ENCODE peak calls at places on chromosomes 13 and 19, in nine cellular contexts. J is effector memory CD4-positive, alpha-beta T cell; E is hippocampal formation; D is retinal pigment epithelial cell; Q is NCI-H774; B is spleen; R is fibroblast of pulmonary artery; T is DMS153; C is DND-41. M is an unnamed sample.

GRCh38 chr13:46575843-46576242 is 22.9 kb downstream of the LRCH1 start:
- DNase-seq in J (no peak), E (no peak), D (peak; percentile 93), Q (no peak), B (no peak), R (peak; percentile 93), T (no peak), C (no peak), M (no peak)

GRCh38 chr19:6101991-6102390 is 8.3 kb downstream of the RFX2 start:
- DNase-seq in J (no peak), E (no peak), D (no peak), Q (no peak), B (no peak), R (no peak), T (no peak), C (no peak), M (no peak)

GRCh38 chr19:1837625-1838105 is 10.6 kb downstream of the REXO1 start:
- DNase-seq in J (peak; percentile 28), E (no peak), D (no peak), Q (no peak), B (no peak), R (peak; percentile 32), T (no peak), C (peak; percentile 57), M (no peak)

GRCh38 chr19:19279062-19279612 is 6.0 kb upstream of the TM6SF2 start:
- DNase-seq in J (no peak), E (no peak), D (no peak), Q (no peak), B (no peak), R (no peak), T (no peak), C (no peak), M (no peak)

GRCh38 chr13:113058129-113058987 is 47.2 kb upstream of the F7 start:
- DNase-seq in J (no peak), E (no peak), D (no peak), Q (no peak), B (peak; percentile 34), R (no peak), T (no peak), C (no peak), M (no peak)

GRCh38 chr13:108643646-108644353 is 14.4 kb downstream of the MYO16 start:
- DNase-seq in J (no peak), E (no peak), D (no peak), Q (no peak), B (no peak), R (no peak), T (no peak), C (no peak), M (no peak)

GRCh38 chr13:31067416-31068118 is 94.1 kb downstream of the HSPH1 start:
- DNase-seq in J (no peak), E (no peak), D (peak; percentile 34), Q (no peak), B (no peak), R (peak; percentile 46), T (no peak), C (no peak), M (peak; percentile 70)

GRCh38 chr13:58964048-58964447 is 1199.7 kb downstream of the DIAPH3 start:
- DNase-seq in J (no peak), E (no peak), D (no peak), Q (no peak), B (no peak), R (no peak), T (no peak), C (no peak), M (no peak)

GRCh38 chr19:55962186-55962585 is 14.6 kb downstream of the NLRP8 start:
- DNase-seq in J (no peak), E (no peak), D (no peak), Q (no peak), B (no peak), R (no peak), T (no peak), C (no peak), M (no peak)

GRCh38 chr19:3409346-3410064 is 43.1 kb downstream of the NFIC start:
- DNase-seq in J (no peak), E (no peak), D (no peak), Q (no peak), B (no peak), R (no peak), T (peak; percentile 8), C (no peak), M (no peak)

GRCh38 chr19:54030895-54031586 is 32.7 kb downstream of the VSTM1 start:
- DNase-seq in J (no peak), E (no peak), D (no peak), Q (no peak), B (no peak), R (peak; percentile 49), T (no peak), C (no peak), M (no peak)

GRCh38 chr13:26007261-26007765 is 44.5 kb downstream of the SHISA2 start:
- DNase-seq in J (no peak), E (no peak), D (no peak), Q (no peak), B (no peak), R (no peak), T (no peak), C (no peak), M (no peak)

GRCh38 chr19:29525901-29526729 is at the start of gene VSTM2B:
- DNase-seq in J (no peak), E (no peak), D (no peak), Q (no peak), B (peak; percentile 33), R (no peak), T (no peak), C (no peak), M (no peak)

GRCh38 chr19:21482863-21483276 is 22.5 kb upstream of the ZNF429 start:
- DNase-seq in J (peak; percentile 39), E (peak; percentile 5), D (peak; percentile 14), Q (no peak), B (peak; percentile 88), R (peak; percentile 17), T (no peak), C (peak; percentile 62), M (no peak)

GRCh38 chr19:1169921-1170885 is 3.9 kb downstream of the SBNO2 start:
- DNase-seq in J (no peak), E (peak; percentile 42), D (peak; percentile 67), Q (no peak), B (peak; percentile 79), R (peak; percentile 47), T (no peak), C (no peak), M (no peak)

GRCh38 chr13:90205081-90205480 is 1142.4 kb upstream of the MIR17HG start:
- DNase-seq in J (no peak), E (no peak), D (no peak), Q (no peak), B (no peak), R (no peak), T (no peak), C (no peak), M (no peak)

GRCh38 chr19:17052439-17052838 is 22.8 kb downstream of the HAUS8 start:
- DNase-seq in J (no peak), E (peak; percentile 49), D (no peak), Q (peak; percentile 6), B (no peak), R (peak; percentile 74), T (no peak), C (peak; percentile 27), M (no peak)

GRCh38 chr19:47891923-47892666 is 6.0 kb upstream of the SULT2A1 start:
- DNase-seq in J (no peak), E (no peak), D (no peak), Q (no peak), B (peak; percentile 41), R (peak; percentile 18), T (no peak), C (no peak), M (no peak)

GRCh38 chr13:107202371-107203023 is 634.6 kb upstream of the ARGLU1 start:
- DNase-seq in J (no peak), E (no peak), D (no peak), Q (no peak), B (no peak), R (peak; percentile 97), T (peak; percentile 44), C (no peak), M (peak; percentile 10)

GRCh38 chr13:38338089-38338488 is 11.6 kb upstream of the UFM1 start:
- DNase-seq in J (no peak), E (no peak), D (no peak), Q (no peak), B (no peak), R (no peak), T (no peak), C (no peak), M (no peak)

GRCh38 chr13:42066542-42066941 is 18.1 kb downstream of the DGKH start:
- DNase-seq in J (no peak), E (no peak), D (no peak), Q (no peak), B (no peak), R (peak; percentile 80), T (no peak), C (no peak), M (no peak)